ENCODE peak calls at places on chromosomes 11 and 22, in eight cellular contexts. B, K, M, W, G, V, P and Z are unnamed samples.

GRCh38 chr11:123773959-123774358 is 19.6 kb upstream of the OR6X1 start:
- DNase-seq in B (no peak), K (no peak), M (no peak), W (no peak), G (no peak), V (no peak), P (no peak), Z (no peak)

GRCh38 chr11:119782021-119782420 is 53.0 kb upstream of the NECTIN1 start:
- DNase-seq in B (no peak), K (no peak), M (no peak), W (no peak), G (no peak), V (no peak), P (no peak), Z (no peak)

GRCh38 chr11:17846852-17847453 is 112.4 kb downstream of the KCNC1 start:
- DNase-seq in B (no peak), K (no peak), M (peak), W (no peak), G (no peak), V (no peak), P (no peak), Z (no peak)

GRCh38 chr22:49691256-49691655 is 136.4 kb downstream of the BRD1 start:
- DNase-seq in B (no peak), K (no peak), M (no peak), W (no peak), G (no peak), V (no peak), P (no peak), Z (no peak)

GRCh38 chr11:129291556-129291955 is 84.1 kb upstream of the BARX2 start:
- DNase-seq in B (no peak), K (peak), M (no peak), W (no peak), G (no peak), V (peak), P (peak), Z (no peak)

GRCh38 chr11:80083561-80083960 is 642.7 kb upstream of the TENM4 start:
- DNase-seq in B (no peak), K (no peak), M (no peak), W (no peak), G (no peak), V (no peak), P (no peak), Z (no peak)

GRCh38 chr22:39177791-39178190 is 25.3 kb upstream of the CBX7 start:
- DNase-seq in B (no peak), K (no peak), M (no peak), W (no peak), G (no peak), V (no peak), P (no peak), Z (no peak)

GRCh38 chr22:40323681-40324083 is 22.6 kb upstream of the ADSL start:
- DNase-seq in B (peak), K (no peak), M (peak), W (no peak), G (no peak), V (no peak), P (no peak), Z (no peak)

GRCh38 chr11:111427471-111427912 is 48.4 kb upstream of the POU2AF1 start:
- DNase-seq in B (no peak), K (no peak), M (no peak), W (no peak), G (no peak), V (no peak), P (no peak), Z (no peak)

GRCh38 chr22:42396621-42397331 is 35.4 kb downstream of the NFAM1 start:
- DNase-seq in B (no peak), K (no peak), M (no peak), W (peak), G (no peak), V (no peak), P (peak), Z (no peak)

GRCh38 chr11:125886997-125887372 is 483 bp upstream of the HYLS1 start:
- DNase-seq in B (peak), K (no peak), M (peak), W (peak), G (peak), V (no peak), P (peak), Z (no peak)

GRCh38 chr22:40469181-40469580 is 98.8 kb downstream of the SGSM3 start:
- DNase-seq in B (no peak), K (no peak), M (no peak), W (no peak), G (no peak), V (no peak), P (no peak), Z (no peak)

GRCh38 chr11:64343740-64344133 is 3.7 kb downstream of the CCDC88B start:
- DNase-seq in B (no peak), K (no peak), M (no peak), W (peak), G (no peak), V (no peak), P (no peak), Z (no peak)

GRCh38 chr22:25054943-25055511 is 102.5 kb downstream of the KIAA1671 start:
- DNase-seq in B (peak), K (no peak), M (no peak), W (no peak), G (no peak), V (peak), P (no peak), Z (peak)

GRCh38 chr11:69268911-69269310 is 25.0 kb upstream of the MYEOV start:
- DNase-seq in B (no peak), K (no peak), M (no peak), W (no peak), G (no peak), V (no peak), P (no peak), Z (no peak)

GRCh38 chr11:117809236-117810055 is 12.4 kb upstream of the DSCAML1 start:
- DNase-seq in B (peak), K (peak), M (peak), W (no peak), G (no peak), V (peak), P (peak), Z (no peak)

GRCh38 chr11:33735426-33736147 is 636 bp downstream of the CD59 start:
- DNase-seq in B (peak), K (no peak), M (no peak), W (peak), G (peak), V (no peak), P (no peak), Z (peak)

GRCh38 chr11:74669311-74670160 is 61.7 kb downstream of the CHRDL2 start:
- DNase-seq in B (no peak), K (no peak), M (no peak), W (no peak), G (no peak), V (no peak), P (no peak), Z (no peak)

GRCh38 chr11:112620621-112621394 is 340.4 kb upstream of the NCAM1 start:
- DNase-seq in B (no peak), K (no peak), M (no peak), W (no peak), G (no peak), V (no peak), P (no peak), Z (no peak)